ENCODE peak calls at places on chromosomes 1 and 21, in nine cellular contexts. D, E, J, H, Y, L, S, Z and U are unnamed samples.

GRCh38 chr1:162663589-162664030 is 31.3 kb downstream of the DDR2 start:
- DNase-seq in H (no peak), Y (no peak), L (no peak), D (peak; percentile 76), E (peak; percentile 95), J (peak; percentile 83), S (peak; percentile 52), Z (peak; percentile 68), U (no peak)

GRCh38 chr1:59229138-59229537 is 67.8 kb upstream of the FGGY start:
- DNase-seq in Z (no peak), H (no peak), J (no peak), Y (no peak), S (peak; percentile 58), L (no peak), E (no peak), D (peak; percentile 81), U (no peak)

GRCh38 chr1:232352366-232352765 is 277.6 kb downstream of the SIPA1L2 start:
- DNase-seq in L (no peak), Y (no peak), E (no peak), H (no peak), J (no peak), D (no peak), Z (peak; percentile 19), S (no peak), U (no peak)

GRCh38 chr1:20483833-20484525 is 2.0 kb downstream of the CAMK2N1 start:
- DNase-seq in D (no peak), E (peak; percentile 59), L (peak; percentile 42), J (no peak), S (no peak), H (peak; percentile 49), Z (no peak), Y (peak; percentile 73), U (no peak)

GRCh38 chr1:1899266-1899966 is 8.5 kb upstream of the GNB1 start:
- DNase-seq in E (no peak), S (no peak), H (peak; percentile 57), L (no peak), Y (no peak), D (no peak), J (no peak), Z (no peak), U (no peak)

GRCh38 chr1:5727871-5728643 is 264.2 kb downstream of the NPHP4 start:
- DNase-seq in J (no peak), D (no peak), L (no peak), E (no peak), Y (no peak), Z (no peak), H (no peak), S (no peak), U (no peak)

GRCh38 chr1:211092955-211093354 is 41.0 kb downstream of the KCNH1 start:
- DNase-seq in Y (no peak), H (no peak), E (peak; percentile 47), J (no peak), Z (no peak), D (no peak), L (no peak), S (no peak), U (no peak)

GRCh38 chr21:26405735-26406361 is 167.2 kb downstream of the CYYR1 start:
- DNase-seq in Z (no peak), S (peak; percentile 92), J (peak; percentile 23), D (peak; percentile 13), L (peak; percentile 25), H (no peak), E (peak; percentile 91), Y (no peak), U (no peak)

GRCh38 chr1:207024202-207025143 is 8.1 kb downstream of the C1orf116 start:
- DNase-seq in Y (no peak), J (no peak), H (no peak), S (peak; percentile 80), L (no peak), Z (no peak), E (peak; percentile 69), D (no peak), U (no peak)

GRCh38 chr1:38558055-38558454 is 301.5 kb downstream of the RRAGC start:
- DNase-seq in Z (no peak), J (no peak), D (no peak), E (no peak), L (no peak), H (no peak), Y (peak; percentile 67), S (no peak), U (no peak)

GRCh38 chr1:2468041-2468472 is 8.0 kb upstream of the PLCH2 start:
- DNase-seq in S (no peak), J (no peak), E (peak; percentile 20), Z (no peak), Y (no peak), L (peak; percentile 54), H (no peak), D (no peak), U (peak; percentile 35)

GRCh38 chr1:19710825-19711611 is 46.3 kb downstream of the HTR6 start:
- DNase-seq in E (no peak), H (no peak), Y (no peak), Z (no peak), J (no peak), D (no peak), S (no peak), L (no peak), U (peak; percentile 9)

GRCh38 chr1:243798726-243799125 is 51.3 kb downstream of the AKT3 start:
- DNase-seq in D (no peak), L (no peak), Z (peak; percentile 73), E (peak; percentile 98), Y (no peak), J (peak; percentile 4), S (peak; percentile 92), H (no peak), U (no peak)